ENCODE peak calls at places on chromosomes 12 and 14, in four cellular contexts. I is GM06990, L is fibroblast of lung, C is NB4. S is an unnamed sample.

GRCh38 chr14:105168496-105168978 is at the start of gene JAG2:
- DNase-seq in L (no peak), C (no peak), I (no peak), S (no peak)

GRCh38 chr14:78172428-78172827 is 2.3 kb downstream of the NRXN3 start:
- DNase-seq in I (no peak), C (no peak), L (no peak), S (no peak)

GRCh38 chr14:79229383-79229875 is 981.9 kb downstream of the DIO2 start:
- DNase-seq in C (no peak), L (no peak), I (no peak), S (no peak)

GRCh38 chr14:24312736-24313507 is 1.6 kb downstream of the LTB4R start:
- DNase-seq in L (peak), C (peak), I (no peak), S (no peak)

GRCh38 chr14:80924365-80925103 is 17.0 kb downstream of the CEP128 start:
- DNase-seq in C (no peak), I (no peak), L (no peak), S (no peak)

GRCh38 chr12:15701721-15702156 is 87.4 kb downstream of the EPS8 start:
- DNase-seq in I (no peak), C (peak), L (peak), S (no peak)

GRCh38 chr14:69535230-69535848 is 39.3 kb downstream of the CCDC177 start:
- DNase-seq in C (no peak), I (no peak), L (peak), S (no peak)

GRCh38 chr12:123269980-123270379 is 1.7 kb downstream of the CDK2AP1 start:
- DNase-seq in L (no peak), I (no peak), C (no peak), S (no peak)

GRCh38 chr14:36519431-36520321 is at the start of gene NKX2-1:
- DNase-seq in I (no peak), L (no peak), C (peak), S (no peak)

GRCh38 chr14:77660754-77661153 is 44.3 kb upstream of the SPTLC2 start:
- DNase-seq in L (no peak), I (no peak), C (no peak), S (no peak)

GRCh38 chr12:31728917-31729640 is at the start of gene AMN1:
- DNase-seq in I (peak), C (peak), L (peak), S (peak)
- TF ChIP-seq CTCF in I (no peak), C (no peak), L (peak), S (peak)

DNA sequence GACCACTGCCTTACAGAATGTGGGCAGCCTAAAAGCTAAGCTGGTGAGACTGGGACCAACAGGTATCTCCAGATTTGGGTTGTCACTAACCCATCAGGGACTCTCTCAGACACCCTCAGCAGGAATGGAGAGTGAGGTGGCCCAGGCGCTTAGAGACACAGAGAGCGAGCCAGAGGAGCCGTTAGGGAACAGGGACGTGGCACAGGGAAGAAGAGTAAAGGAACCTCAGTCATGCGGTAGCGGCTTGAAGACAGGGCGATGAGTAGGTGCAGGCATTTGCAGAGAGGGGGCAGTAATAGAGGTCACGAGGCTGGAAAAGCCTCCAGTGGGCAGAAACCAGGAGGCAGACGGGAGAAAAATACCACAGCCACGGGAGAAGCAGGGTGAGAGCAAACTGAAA is 158.0 kb upstream of the CCND2 start:
- DNase-seq in I (no peak), C (no peak), L (no peak), S (no peak)
- TF ChIP-seq CTCF in I (no peak), C (no peak), L (no peak), S (no peak)

DNA sequence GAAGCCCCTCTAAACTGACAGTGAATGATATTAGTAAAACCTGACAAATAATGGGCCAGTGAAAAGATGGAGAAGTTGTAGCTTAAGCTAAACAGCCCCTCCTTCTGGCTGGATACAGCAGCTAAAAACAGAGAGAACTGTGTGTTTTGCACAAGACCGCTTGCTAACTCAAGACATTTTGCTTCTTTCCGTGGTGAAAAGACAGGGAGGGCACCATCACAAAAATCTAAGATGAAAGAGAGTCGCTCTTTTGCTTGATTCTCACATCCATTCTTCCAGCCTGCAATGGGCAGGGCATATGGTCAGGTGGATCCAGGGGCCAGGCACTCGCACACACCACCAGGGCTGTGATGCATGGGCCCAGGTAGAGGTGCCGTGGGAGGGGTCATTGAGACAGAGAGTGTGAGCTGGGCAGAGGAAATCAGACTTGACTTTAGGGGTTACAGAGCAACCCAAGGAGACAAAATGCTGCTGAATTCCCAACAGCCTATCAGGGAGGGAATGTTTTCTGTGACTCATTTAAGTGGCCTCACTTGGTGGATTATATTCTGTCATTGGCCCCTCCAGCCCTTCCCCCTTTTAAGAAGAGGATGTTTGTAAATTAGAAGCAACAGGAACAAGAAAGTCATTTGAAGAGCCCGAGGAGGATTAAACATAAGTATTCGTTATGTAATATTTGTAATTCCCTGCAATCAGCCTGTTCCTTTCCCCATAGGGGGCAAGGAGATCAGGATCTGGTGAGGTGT is 12.2 kb downstream of the EMP1 start:
- DNase-seq in I (no peak), C (peak), L (peak), S (no peak)
- TF ChIP-seq CTCF in I (peak), C (peak), L (peak), S (peak)

DNA sequence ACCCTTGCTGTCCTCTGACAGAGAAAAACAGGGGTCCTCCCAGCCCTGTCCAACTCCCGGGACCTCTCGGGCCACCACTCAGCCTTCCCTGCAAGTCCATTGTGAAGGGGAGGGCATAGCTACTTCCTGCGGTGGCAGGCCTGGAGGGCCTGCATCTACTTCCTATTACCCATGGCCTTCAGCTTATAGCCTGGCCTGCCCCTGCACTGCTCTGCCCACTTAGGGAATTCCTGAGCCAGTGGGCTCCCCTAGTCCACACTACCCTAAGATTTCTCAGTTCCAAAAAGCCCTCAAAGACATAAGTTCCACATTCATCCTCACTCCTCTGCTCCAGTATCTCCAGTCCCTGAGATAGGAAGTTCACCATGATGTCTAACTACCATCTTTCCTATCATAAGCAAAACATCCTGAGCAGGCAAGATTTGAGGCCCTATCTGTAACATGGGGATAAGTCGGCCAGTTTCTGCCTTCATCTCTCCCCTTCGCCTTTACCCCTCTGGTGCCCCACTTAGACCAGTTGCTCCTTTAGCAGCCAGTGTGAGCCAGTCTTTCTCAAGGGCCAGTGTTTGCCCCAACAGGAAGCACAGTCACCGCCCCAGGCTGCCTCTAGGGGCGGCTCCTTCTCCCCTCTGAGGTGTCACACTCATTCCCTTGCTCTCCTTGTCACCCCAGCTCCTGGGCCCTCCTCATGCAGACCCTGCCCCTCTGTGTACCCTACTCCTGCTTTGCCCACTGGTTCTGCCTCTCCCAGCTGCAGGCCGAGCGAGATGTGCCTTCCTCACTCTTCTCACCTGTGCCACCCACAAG is 10.9 kb downstream of the HDAC7 start:
- DNase-seq in I (no peak), L (no peak), C (peak), S (no peak)
- TF ChIP-seq CTCF in I (peak), L (peak), C (peak), S (no peak)

GRCh38 chr14:45156067-45156466 is 20.3 kb downstream of the FANCM start:
- DNase-seq in I (no peak), C (no peak), L (peak), S (no peak)
- TF ChIP-seq CTCF in I (peak), C (no peak), L (no peak), S (no peak)

GRCh38 chr12:118982308-118982707 is 967 bp downstream of the SRRM4 start:
- DNase-seq in I (no peak), C (no peak), L (no peak), S (no peak)

GRCh38 chr12:118981285-118982201 is at the start of gene SRRM4:
- DNase-seq in C (peak), L (no peak), I (no peak), S (no peak)

GRCh38 chr12:118983147-118983824 is 1.9 kb downstream of the SRRM4 start:
- DNase-seq in L (no peak), C (no peak), I (no peak), S (no peak)

GRCh38 chr12:118980407-118981014 is 830 bp upstream of the SRRM4 start:
- DNase-seq in I (no peak), C (no peak), L (no peak), S (no peak)

DNA sequence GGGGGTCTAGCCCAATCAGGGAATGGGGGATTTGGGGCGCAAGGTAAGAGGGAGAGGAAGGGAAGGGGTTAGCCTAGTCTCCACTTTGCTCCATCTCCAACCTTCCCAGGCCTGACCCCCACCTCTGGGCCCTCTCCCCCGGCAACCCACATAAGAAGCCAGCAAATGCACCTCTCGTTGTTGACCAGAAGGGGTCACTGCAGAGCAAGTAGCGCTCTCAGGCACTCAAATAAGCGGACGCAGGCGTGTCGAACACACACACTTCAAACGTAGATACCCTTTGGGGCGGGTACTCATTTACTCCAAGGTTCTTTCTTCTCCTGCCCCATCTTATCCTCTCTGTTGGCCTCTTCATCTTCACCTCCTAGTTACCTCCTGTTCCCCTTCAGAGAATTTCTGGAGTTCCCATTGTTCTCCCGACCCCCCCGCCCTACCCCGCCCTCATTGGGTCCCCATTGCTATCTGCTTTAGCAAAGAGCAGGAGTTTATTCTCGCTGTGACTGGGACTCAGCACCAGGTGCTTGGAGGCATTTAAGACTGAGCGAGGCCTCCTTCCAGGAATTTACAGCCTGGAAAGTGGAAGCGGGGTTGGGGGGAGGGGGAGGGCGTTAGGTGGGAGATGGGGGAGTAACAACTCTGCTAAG is 1.5 kb upstream of the SRRM4 start:
- DNase-seq in C (peak), L (peak), I (no peak), S (peak)
- TF ChIP-seq CTCF in C (peak), L (peak), I (peak), S (peak)

DNA sequence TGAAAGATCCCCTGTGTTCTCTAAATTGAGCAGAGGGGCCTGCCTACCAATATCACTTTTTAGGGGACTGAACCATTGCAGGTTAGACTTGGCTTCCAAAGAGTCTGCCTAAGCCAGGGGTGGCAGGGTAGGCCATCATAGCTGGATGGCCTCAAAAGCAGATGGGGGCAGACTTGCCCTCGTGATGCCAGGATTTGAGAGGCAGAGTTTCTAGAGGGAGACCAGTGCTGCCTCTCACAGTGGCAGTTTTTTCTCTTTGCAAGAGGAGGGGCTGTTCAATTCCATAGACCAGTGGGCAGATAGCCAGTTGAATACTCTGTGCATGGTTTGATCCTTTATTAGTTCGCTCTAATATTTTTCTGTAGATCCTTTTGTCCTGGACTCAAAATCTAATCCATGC is 23.8 kb upstream of the SMCO2 start:
- DNase-seq in C (peak), I (no peak), L (no peak), S (no peak)
- TF ChIP-seq CTCF in C (no peak), I (no peak), L (no peak), S (no peak)

GRCh38 chr14:101235042-101235871 is 326.0 kb upstream of the DIO3 start:
- DNase-seq in I (no peak), C (peak), L (peak), S (peak)
- TF ChIP-seq CTCF in I (no peak), C (peak), L (peak), S (peak)

GRCh38 chr12:124469193-124469888 is 98.1 kb downstream of the NCOR2 start:
- DNase-seq in L (peak), C (peak), I (no peak), S (no peak)

GRCh38 chr12:124464062-124464461 is 103.3 kb downstream of the NCOR2 start:
- DNase-seq in I (no peak), L (no peak), C (peak), S (no peak)

GRCh38 chr12:124464830-124465229 is 102.6 kb downstream of the NCOR2 start:
- DNase-seq in I (no peak), C (no peak), L (no peak), S (no peak)

GRCh38 chr12:124465473-124465872 is 101.9 kb downstream of the NCOR2 start:
- DNase-seq in I (no peak), L (no peak), C (no peak), S (no peak)

GRCh38 chr12:124466200-124467128 is 100.9 kb downstream of the NCOR2 start:
- DNase-seq in C (peak), I (peak), L (no peak), S (no peak)
- TF ChIP-seq CTCF in C (peak), I (peak), L (no peak), S (no peak)

GRCh38 chr12:85947286-85947685 is 73.2 kb downstream of the NTS start:
- DNase-seq in C (no peak), I (no peak), L (no peak), S (no peak)

GRCh38 chr12:85949253-85949652 is 75.2 kb downstream of the NTS start:
- DNase-seq in L (no peak), I (no peak), C (no peak), S (no peak)

GRCh38 chr12:85948340-85948739 is 74.2 kb downstream of the NTS start:
- DNase-seq in L (no peak), C (no peak), I (no peak), S (peak)

GRCh38 chr12:85955127-85955526 is 81.0 kb downstream of the NTS start:
- DNase-seq in I (no peak), L (peak), C (no peak), S (no peak)

GRCh38 chr12:85951823-85952222 is 77.7 kb downstream of the NTS start:
- DNase-seq in C (peak), I (no peak), L (peak), S (peak)
- TF ChIP-seq CTCF in C (peak), I (no peak), L (peak), S (peak)

S was measured in LNCaP clone FGC.